ENCODE peak calls at places on chromosome 3, in five cellular contexts. W, J, E, U and O are unnamed samples. For H3K4me1, the result is how much of the 10 kb centered on the place peaks cover.

GRCh38 chr3:39809181-39809994 is at the start of gene MYRIP:
- DNase-seq in W (no peak), J (peak), E (peak), U (peak), O (peak)

GRCh38 chr3:125057186-125057850 is 1.5 kb upstream of the HEG1 start:
- DNase-seq in W (peak), J (no peak), E (peak), U (no peak), O (no peak)

GRCh38 chr3:75781079-75781745 is 4.1 kb downstream of the ZNF717 start:
- DNase-seq in W (no peak), J (no peak), E (peak), U (no peak), O (no peak)

GRCh38 chr3:3589715-3590130 is 209.5 kb upstream of the LRRN1 start:
- DNase-seq in W (no peak), J (no peak), E (no peak), U (no peak), O (no peak)

GRCh38 chr3:124760601-124761000 is 30.3 kb downstream of the UMPS start:
- DNase-seq in W (peak), J (no peak), E (peak), U (no peak), O (no peak)

GRCh38 chr3:107208100-107208499 is 169.1 kb upstream of the CCDC54 start:
- DNase-seq in W (peak), J (no peak), E (peak), U (peak), O (no peak)

GRCh38 chr3:45529697-45530096 is 64.9 kb upstream of the LIMD1 start:
- DNase-seq in W (no peak), J (no peak), E (no peak), U (no peak), O (no peak)

GRCh38 chr3:126125781-126126251 is 41.9 kb upstream of the SLC41A3 start:
- DNase-seq in W (no peak), J (peak), E (no peak), U (no peak), O (no peak)

GRCh38 chr3:33915796-33916589 is 117.6 kb downstream of the PDCD6IP start:
- DNase-seq in W (peak), J (no peak), E (peak), U (peak), O (no peak)

DNA sequence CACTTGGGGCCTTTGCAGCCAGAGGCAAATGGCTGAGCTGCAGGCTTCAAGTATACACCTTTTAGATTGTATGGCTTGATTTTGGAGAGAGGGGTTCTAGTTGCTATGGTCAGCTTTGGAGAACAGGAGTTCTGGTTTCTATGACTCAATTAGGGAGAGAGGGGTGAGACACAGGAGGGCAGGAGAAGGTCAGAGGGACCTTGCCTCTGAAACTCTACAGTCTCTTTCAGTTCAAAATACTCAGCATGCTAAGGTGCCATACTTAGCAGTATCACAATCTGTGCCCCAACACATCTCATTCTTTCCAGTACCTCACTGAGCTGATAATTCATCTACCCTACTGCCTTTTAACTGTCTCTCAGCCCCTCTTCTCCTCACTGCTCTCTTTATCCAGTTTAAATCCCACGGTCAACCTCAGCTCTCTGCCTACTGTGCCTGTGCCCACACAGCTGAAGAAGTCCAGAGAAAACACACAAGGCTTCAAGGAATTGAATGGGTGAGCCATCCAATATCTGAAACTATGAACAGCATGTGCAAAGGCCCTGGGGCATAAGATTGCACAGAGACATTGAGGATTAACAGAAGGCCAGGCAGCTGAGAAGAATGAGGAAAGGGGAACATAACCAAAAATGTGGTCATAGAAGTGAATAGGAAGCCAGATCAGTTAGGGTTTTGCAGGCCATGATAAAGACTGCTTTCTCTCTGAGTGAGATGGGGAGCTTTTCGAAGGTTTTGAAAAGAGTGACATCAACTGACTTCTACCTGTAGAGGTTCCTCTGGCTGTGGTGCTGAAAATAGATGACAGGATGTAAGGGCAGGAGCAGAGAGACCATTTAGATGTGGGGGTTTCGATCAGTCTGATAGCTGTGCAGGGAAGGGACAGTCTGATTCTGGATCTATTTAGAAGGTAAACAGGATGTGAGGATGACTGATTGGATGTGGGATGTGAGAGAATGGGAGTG is 54.5 kb upstream of the C3orf80 start:
- DNase-seq in W (no peak), J (no peak), E (no peak), U (no peak), O (no peak)
- TF ChIP-seq CTCF in W (no peak), J (no peak), E (no peak), U (no peak), O (no peak)

DNA sequence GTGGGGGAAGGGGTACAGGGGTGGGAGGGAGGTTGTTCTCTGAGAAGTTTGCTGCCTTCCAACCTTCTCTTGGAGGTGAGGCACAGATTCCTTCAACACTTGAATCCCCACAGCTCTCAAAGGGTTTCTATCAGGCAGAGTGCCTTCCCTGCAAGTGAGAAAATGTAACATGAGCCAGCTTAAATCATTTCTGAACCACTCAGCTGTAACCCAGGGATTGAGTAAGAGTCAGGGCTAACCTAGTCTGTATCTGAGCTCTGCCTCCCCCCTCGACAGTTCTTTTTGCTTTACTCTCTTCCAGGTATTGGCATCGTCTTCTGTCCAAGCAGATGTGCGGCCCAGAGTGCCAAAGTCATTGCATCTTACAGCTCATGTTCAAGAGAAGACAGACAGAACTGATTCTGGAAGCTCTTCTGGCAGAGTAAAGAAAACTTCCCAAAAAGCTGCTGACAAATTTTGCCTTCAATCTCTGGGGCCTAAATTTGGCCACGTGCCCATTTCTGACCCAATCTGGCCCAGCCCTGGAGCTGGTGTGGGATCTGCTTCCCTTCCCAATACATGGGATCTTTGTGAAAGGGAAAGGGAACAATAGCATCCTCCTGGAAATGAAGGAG is 74.8 kb downstream of the ABHD5 start:
- DNase-seq in W (peak), J (peak), E (peak), U (no peak), O (no peak)
- H3K27ac ChIP-seq in W (peak), J (peak), E (no peak), U (no peak), O (no peak)

DNA sequence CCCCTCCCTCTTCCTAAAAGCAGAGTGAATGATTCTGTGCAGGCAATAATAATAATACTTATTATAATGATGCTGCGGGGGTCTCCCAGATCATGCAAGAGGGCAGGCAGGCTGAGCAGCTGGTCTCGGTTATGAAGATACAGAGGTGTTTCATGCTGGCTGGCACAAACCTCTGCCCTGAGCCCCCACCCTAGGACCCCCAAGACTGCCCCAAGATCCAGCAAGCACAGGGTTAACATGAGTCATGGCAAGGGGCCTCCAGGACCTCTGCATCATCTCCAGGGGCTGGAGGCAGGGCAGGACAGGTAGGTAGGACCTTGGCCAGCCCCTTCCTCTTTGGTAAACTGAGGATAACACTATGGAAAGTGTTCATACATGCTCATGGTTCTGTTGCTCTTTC is 2.7 kb downstream of the MGLL start:
- DNase-seq in W (no peak), J (no peak), E (no peak), U (no peak), O (no peak)
- H3K4me1 ChIP-seq in W (under half), J (half or more), E (under half), U (under half), O (under half)

GRCh38 chr3:9930804-9931418 is 2.7 kb upstream of the CRELD1 start:
- DNase-seq in W (no peak), J (no peak), E (no peak), U (no peak), O (no peak)
- TF ChIP-seq CTCF in W (no peak), J (no peak), E (no peak), U (no peak), O (no peak)

DNA sequence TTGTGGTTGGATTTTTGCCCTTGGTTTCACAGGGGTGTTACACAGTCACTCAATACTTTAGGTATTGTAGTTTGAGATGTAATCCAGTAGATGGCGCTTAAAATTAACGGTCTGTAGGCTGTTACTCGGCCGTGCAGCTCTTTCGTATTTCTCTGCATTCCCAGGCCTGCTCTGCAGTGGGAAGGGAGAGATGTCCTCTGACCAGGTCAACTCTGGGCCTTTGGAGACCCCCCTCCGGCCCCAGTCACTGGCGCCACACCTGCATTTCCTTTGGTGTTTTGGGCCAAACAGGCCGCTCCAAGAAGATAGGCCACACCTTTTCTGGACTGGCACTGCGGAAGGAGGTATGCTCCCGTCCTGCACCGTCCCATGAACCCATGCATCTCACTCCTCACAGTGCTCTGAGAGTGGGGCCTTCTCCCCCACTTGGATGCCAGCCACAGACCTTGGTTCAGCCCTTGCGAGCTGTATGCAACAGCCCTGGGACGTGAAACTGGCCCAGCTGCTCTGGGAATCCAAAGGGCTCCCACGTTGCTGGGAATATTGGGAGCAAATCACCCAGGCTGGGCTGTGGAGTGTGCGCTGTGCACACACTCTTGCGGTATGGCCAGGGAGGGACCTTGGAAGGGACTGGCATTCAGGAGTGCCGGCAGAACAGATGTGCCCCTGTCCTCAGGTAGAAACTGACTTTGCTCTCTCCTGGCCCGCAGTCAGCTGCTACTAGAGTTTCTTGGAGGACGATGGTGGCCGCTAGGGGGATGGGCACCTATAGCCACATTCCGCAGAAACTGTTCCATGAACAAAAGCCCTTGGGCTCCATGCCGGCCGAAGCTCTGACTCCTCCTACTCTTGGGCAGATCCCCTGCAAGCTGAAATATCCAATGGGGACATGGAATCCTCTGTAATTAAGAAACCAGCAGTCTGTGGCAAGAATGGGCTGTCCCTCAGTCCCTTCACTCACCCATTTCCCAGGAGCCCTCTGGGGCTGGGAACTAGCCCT is 410.5 kb upstream of the CADM2 start:
- DNase-seq in W (no peak), J (peak), E (peak), U (peak), O (no peak)
- H3K27ac ChIP-seq in W (no peak), J (no peak), E (no peak), U (no peak), O (no peak)